ENCODE peak calls at places on chromosomes 5 and 9, in four cellular contexts. D is heart right ventricle, G is amniotic stem cell, M is dorsolateral prefrontal cortex. F is an unnamed sample.

GRCh38 chr5:28729067-28729466 is 1690.7 kb upstream of the CDH9 start:
- DNase-seq in M (no peak), G (no peak), D (no peak), F (no peak)

GRCh38 chr5:14672508-14673394 is 8.2 kb downstream of the OTULIN start:
- DNase-seq in M (no peak), D (no peak), G (no peak), F (no peak)

GRCh38 chr9:129828051-129828450 is 4.1 kb upstream of the TOR1A start:
- DNase-seq in M (no peak), D (no peak), G (no peak), F (no peak)

GRCh38 chr5:37786855-37787254 is 53.0 kb downstream of the GDNF start:
- DNase-seq in M (no peak), G (peak), D (no peak), F (no peak)

GRCh38 chr5:54701179-54701578 is 183.6 kb downstream of the SNX18 start:
- DNase-seq in D (no peak), M (no peak), G (peak), F (peak)

GRCh38 chr5:3200356-3200755 is 395.3 kb upstream of the IRX1 start:
- DNase-seq in D (no peak), G (no peak), M (no peak), F (no peak)

GRCh38 chr5:91849069-91849468 is 466.0 kb upstream of the ARRDC3 start:
- DNase-seq in G (no peak), D (no peak), M (no peak), F (no peak)

GRCh38 chr5:57311921-57312320 is 138.1 kb downstream of the GPBP1 start:
- DNase-seq in G (no peak), M (no peak), D (no peak), F (no peak)

GRCh38 chr9:126522957-126523356 is 90.8 kb upstream of the LMX1B start:
- DNase-seq in G (no peak), D (no peak), M (no peak), F (no peak)

GRCh38 chr5:93092349-93093105 is 488.5 kb downstream of the NR2F1-AS1 start:
- DNase-seq in M (no peak), G (no peak), D (no peak), F (no peak)

GRCh38 chr5:122093415-122093814 is 15.4 kb upstream of the LOX start:
- DNase-seq in D (no peak), G (peak), M (no peak), F (no peak)

GRCh38 chr9:5453673-5454072 is 3.3 kb downstream of the CD274 start:
- DNase-seq in M (no peak), G (no peak), D (no peak), F (no peak)

GRCh38 chr5:117204926-117205869 is 630.6 kb upstream of the SEMA6A start:
- DNase-seq in D (no peak), M (no peak), G (no peak), F (no peak)

F was measured in LoVo.